ENCODE peak calls at places on chromosome 4, in five cellular contexts. Y, J, M, D and W are unnamed samples.
A peak's percentile ranks its signal among the peaks of the same experiment; 100 is the strongest.

GRCh38 chr4:106869551-106869950 is 166.6 kb downstream of the DKK2 start:
- DNase-seq in Y (no peak), J (no peak), M (no peak), D (no peak), W (no peak)

GRCh38 chr4:67006791-67007190 is 538.5 kb downstream of the CENPC start:
- DNase-seq in Y (no peak), J (no peak), M (no peak), D (no peak), W (no peak)

GRCh38 chr4:107349266-107349665 is 313.2 kb upstream of the DKK2 start:
- DNase-seq in Y (no peak), J (no peak), M (no peak), D (no peak), W (no peak)

GRCh38 chr4:154961263-154961662 is 180.2 kb downstream of the RBM46 start:
- DNase-seq in Y (no peak), J (no peak), M (no peak), D (no peak), W (no peak)

GRCh38 chr4:164109517-164109916 is 615.0 kb downstream of the TMA16 start:
- DNase-seq in Y (no peak), J (no peak), M (no peak), D (no peak), W (no peak)

GRCh38 chr4:102683846-102684581 is 76.8 kb downstream of the MANBA start:
- DNase-seq in Y (no peak), J (no peak), M (no peak), D (no peak), W (no peak)

GRCh38 chr4:33625762-33626161 is 2618.6 kb downstream of the ARAP2 start:
- DNase-seq in Y (no peak), J (no peak), M (no peak), D (no peak), W (no peak)

GRCh38 chr4:54695359-54696149 is 37.8 kb downstream of the KIT start:
- DNase-seq in Y (no peak), J (no peak), M (no peak), D (no peak), W (no peak)

GRCh38 chr4:119093042-119093827 is 42.4 kb upstream of the MYOZ2 start:
- DNase-seq in Y (no peak), J (no peak), M (no peak), D (no peak), W (no peak)

GRCh38 chr4:4922441-4922840 is 63.0 kb downstream of the MSX1 start:
- DNase-seq in Y (no peak), J (no peak), M (no peak), D (no peak), W (no peak)

GRCh38 chr4:158722291-158722916 is 792 bp downstream of the PPID start:
- DNase-seq in Y (no peak), J (no peak), M (no peak), D (no peak), W (no peak)

DNA sequence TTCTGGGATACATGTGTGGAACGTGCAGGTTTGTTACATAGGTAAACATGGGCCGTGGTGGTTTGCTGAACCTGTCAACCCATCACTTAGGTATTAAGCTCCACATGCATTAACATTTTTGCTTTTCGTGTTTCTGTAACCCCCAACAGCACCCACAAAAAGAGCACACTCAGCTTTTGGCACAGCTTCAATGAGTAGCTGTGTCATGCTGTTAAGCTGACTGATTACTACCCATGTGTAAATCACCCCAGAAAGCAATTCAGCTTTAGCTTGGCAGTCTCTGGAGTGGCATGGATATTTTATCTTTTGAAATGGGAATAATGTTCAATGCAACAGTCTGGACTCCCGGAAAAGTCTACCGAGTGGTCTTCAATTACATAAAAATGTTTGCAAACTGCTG is 734.3 kb downstream of the STIM2 start:
- DNase-seq in Y (no peak), J (no peak), M (no peak), D (no peak), W (no peak)
- H3K4me3 ChIP-seq in Y (no peak overlapping the region), J (no peak overlapping the region), M (no peak overlapping the region), D (no peak overlapping the region), W (no peak overlapping the region)

GRCh38 chr4:184463856-184464255 is 10.5 kb downstream of the IRF2 start:
- DNase-seq in Y (no peak), J (no peak), M (no peak), D (no peak), W (no peak)

GRCh38 chr4:184460495-184461285 is 13.7 kb downstream of the IRF2 start:
- DNase-seq in Y (no peak), J (no peak), M (no peak), D (no peak), W (no peak)

GRCh38 chr4:184463158-184463557 is 11.2 kb downstream of the IRF2 start:
- DNase-seq in Y (no peak), J (no peak), M (no peak), D (no peak), W (no peak)

GRCh38 chr4:184462724-184463123 is 11.6 kb downstream of the IRF2 start:
- DNase-seq in Y (no peak), J (no peak), M (no peak), D (no peak), W (no peak)

GRCh38 chr4:184461711-184462110 is 12.6 kb downstream of the IRF2 start:
- DNase-seq in Y (no peak), J (no peak), M (no peak), D (no peak), W (no peak)
- H3K4me3 ChIP-seq in Y (no peak overlapping the region), J (no peak overlapping the region), M (no peak overlapping the region), D (no peak overlapping the region), W (no peak overlapping the region)

DNA sequence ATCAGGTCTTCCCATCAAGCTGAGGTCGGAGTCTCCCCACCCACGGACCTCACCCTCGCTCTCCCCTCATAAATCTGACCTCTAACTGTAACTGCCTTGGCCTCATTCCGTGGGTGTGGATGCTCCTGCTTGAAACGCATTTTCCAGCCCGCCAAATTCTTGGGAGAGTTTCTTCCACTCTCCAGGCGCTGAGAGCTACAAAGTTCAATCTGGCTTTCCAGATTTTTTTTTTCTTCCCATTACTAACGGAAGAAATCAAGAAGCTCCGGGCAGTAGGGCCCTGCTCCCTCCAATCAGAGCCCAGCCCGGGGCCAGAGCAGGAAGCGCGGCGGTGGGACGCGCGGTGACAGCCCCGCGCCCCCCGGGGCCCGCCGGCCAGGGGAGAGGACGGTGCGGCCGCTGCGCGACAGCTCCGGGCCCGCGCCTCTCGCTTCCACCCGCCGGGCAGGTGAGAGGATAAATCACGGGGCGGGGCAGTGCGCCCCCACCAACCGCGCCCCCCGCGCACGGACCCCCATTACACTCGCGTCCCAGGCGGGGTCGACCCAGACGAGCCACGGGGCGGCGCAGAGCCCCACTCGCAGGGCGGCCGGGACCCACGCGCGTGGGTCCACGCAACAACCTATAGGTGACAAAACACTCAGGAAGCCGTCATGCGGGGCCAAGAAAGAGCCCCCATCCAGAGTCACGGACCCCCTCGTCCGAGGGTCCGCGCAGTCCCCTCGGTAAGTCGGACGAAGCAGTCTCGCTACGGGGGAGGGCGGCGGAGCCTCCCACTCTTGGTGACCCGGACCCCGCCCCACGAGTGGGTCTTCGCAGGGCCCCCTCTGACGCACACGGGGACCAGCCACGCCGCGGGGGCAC is 916 bp downstream of the AFAP1 start:
- DNase-seq in Y (peak; percentile 47), J (peak; percentile 18), M (no peak), D (no peak), W (no peak)
- H3K4me3 ChIP-seq in Y (peak overlapping the region; percentile 74), J (peak overlapping the region; percentile 61), M (peak overlapping the region; percentile 96), D (peak overlapping the region; percentile 89), W (peak overlapping the region; percentile 81)

DNA sequence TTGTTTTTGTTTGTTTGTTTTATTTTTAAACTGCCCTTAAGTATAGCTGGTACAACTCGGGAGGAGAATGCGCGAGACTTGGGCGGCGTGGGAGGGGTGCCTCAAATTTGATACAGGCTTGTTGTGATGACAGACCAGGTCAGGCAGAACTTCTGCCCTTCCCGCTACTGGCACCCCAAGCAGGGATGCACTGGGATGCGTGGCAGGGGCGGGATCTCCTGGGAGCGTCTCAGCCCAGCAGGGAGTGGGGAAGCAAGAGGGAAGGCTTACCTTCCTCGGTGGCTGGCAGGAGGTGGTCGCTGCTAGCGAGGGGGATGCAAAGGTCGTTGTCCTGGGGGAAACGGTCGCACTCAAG is 842 bp downstream of the SFRP2 start:
- DNase-seq in Y (peak; percentile 18), J (no peak), M (no peak), D (no peak), W (no peak)
- H3K4me3 ChIP-seq in Y (peak overlapping the region; percentile 55), J (no peak overlapping the region), M (peak overlapping the region; percentile 47), D (peak overlapping the region; percentile 61), W (no peak overlapping the region)

GRCh38 chr4:113114884-113115283 is 65.4 kb downstream of the ANK2 start:
- DNase-seq in Y (no peak), J (no peak), M (no peak), D (no peak), W (no peak)

GRCh38 chr4:113112341-113112978 is 63.0 kb downstream of the ANK2 start:
- DNase-seq in Y (no peak), J (no peak), M (no peak), D (no peak), W (no peak)

GRCh38 chr4:113117346-113117677 is 67.9 kb downstream of the ANK2 start:
- DNase-seq in Y (no peak), J (no peak), M (no peak), D (no peak), W (no peak)

GRCh38 chr4:113113151-113113550 is 63.7 kb downstream of the ANK2 start:
- DNase-seq in Y (no peak), J (no peak), M (no peak), D (no peak), W (no peak)

DNA sequence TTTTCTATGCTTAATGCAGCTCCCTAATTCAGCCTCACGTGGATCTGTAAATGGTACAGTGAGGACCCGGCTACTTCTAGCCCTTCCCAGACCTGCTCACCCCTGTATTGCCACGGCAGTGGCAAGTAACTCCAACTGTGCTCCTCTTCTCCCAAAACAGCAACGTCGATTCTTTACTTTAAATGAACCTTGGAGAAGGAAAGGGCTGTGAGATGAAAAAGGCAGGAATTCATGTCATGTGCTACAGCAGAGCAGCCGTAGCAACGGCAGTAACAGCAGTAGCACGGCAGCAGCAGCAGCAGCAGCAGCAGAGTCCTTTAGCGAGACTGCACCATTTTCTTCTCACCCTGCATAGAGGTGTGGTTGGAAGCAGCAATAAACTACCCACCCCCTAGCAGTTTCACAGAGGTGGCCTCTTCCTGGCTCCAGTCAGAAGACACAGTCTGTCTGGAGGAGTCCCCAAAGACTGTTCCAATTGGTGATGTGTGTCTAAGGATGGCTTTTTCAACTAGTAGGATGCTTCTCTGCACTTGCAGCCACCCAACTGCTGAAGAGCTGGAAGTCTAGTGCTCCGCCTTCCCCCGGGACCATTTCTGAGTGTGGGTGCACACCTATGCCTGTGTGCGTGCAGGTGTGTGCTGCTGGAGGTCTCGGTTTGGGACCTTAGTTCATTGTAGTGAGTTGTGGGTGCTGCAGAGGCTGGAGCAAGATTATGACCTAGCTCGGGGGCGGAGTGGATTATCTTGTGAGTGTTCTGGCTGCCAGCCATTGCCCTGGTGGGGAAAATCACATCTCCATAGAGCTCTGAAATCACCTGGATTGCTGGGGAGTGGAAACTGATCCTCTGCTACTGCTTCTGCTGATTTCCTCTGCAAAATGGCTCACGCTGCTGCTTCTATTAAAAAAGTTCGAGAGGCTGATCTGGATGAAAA is 67.2 kb downstream of the ANK2 start:
- DNase-seq in Y (no peak), J (no peak), M (no peak), D (peak; percentile 22), W (no peak)
- H3K4me3 ChIP-seq in Y (no peak overlapping the region), J (no peak overlapping the region), M (no peak overlapping the region), D (peak overlapping the region; percentile 62), W (no peak overlapping the region)

GRCh38 chr4:121939690-121940089 is 12.2 kb downstream of the TRPC3 start:
- DNase-seq in Y (no peak), J (no peak), M (no peak), D (no peak), W (no peak)
- H3K4me3 ChIP-seq in Y (no peak overlapping the region), J (no peak overlapping the region), M (no peak overlapping the region), D (no peak overlapping the region), W (no peak overlapping the region)